ENCODE peak calls at places on chromosomes 12 and 14, in seven cellular contexts. P, A, B, G, N, V and I are unnamed samples.
A peak's percentile ranks its signal among the peaks of the same experiment; 100 is the strongest.

GRCh38 chr12:94671917-94672316 is 21.6 kb upstream of the TMCC3 start:
- DNase-seq in P (no peak), A (no peak), B (no peak), G (no peak), N (no peak), V (no peak), I (no peak)

GRCh38 chr14:105159344-105159743 is 9.2 kb downstream of the JAG2 start:
- DNase-seq in P (no peak), A (no peak), B (no peak), G (no peak), N (no peak), V (no peak), I (no peak)

GRCh38 chr12:20601668-20602280 is 93.4 kb upstream of the SLCO1C1 start:
- DNase-seq in P (no peak), A (peak; percentile 73), B (no peak), G (peak; percentile 53), N (no peak), V (no peak), I (peak; percentile 47)

GRCh38 chr12:130911193-130911592 is 39.3 kb downstream of the RAN start:
- DNase-seq in P (no peak), A (no peak), B (no peak), G (no peak), N (no peak), V (no peak), I (no peak)

GRCh38 chr12:105382771-105383632 is 52.5 kb downstream of the C12orf75 start:
- DNase-seq in P (peak; percentile 45), A (peak; percentile 73), B (no peak), G (peak; percentile 73), N (peak; percentile 35), V (peak; percentile 27), I (peak; percentile 67)

GRCh38 chr12:104519190-104519857 is 62.6 kb downstream of the CHST11 start:
- DNase-seq in P (no peak), A (no peak), B (no peak), G (no peak), N (no peak), V (no peak), I (no peak)

GRCh38 chr14:50363734-50364113 is 33.0 kb downstream of the CDKL1 start:
- DNase-seq in P (no peak), A (peak; percentile 18), B (no peak), G (peak; percentile 12), N (no peak), V (no peak), I (no peak)

GRCh38 chr12:24630446-24630845 is 318.5 kb downstream of the BCAT1 start:
- DNase-seq in P (no peak), A (no peak), B (no peak), G (no peak), N (no peak), V (peak; percentile 16), I (peak; percentile 66)

GRCh38 chr12:124147030-124147429 is 147.9 kb upstream of the RFLNA start:
- DNase-seq in P (no peak), A (no peak), B (no peak), G (no peak), N (no peak), V (no peak), I (no peak)

GRCh38 chr12:43238281-43238680 is 313.7 kb downstream of the ADAMTS20 start:
- DNase-seq in P (no peak), A (no peak), B (no peak), G (no peak), N (no peak), V (no peak), I (no peak)

GRCh38 chr14:90194706-90195105 is 61.6 kb upstream of the PSMC1 start:
- DNase-seq in P (no peak), A (no peak), B (no peak), G (no peak), N (no peak), V (no peak), I (peak; percentile 78)

GRCh38 chr12:66119229-66119869 is 11.2 kb downstream of the LLPH start:
- DNase-seq in P (no peak), A (peak; percentile 29), B (no peak), G (no peak), N (no peak), V (no peak), I (no peak)

GRCh38 chr12:1575287-1575798 is 19.0 kb downstream of the FBXL14 start:
- DNase-seq in P (no peak), A (no peak), B (no peak), G (peak; percentile 18), N (no peak), V (no peak), I (peak; percentile 31)

GRCh38 chr12:68559984-68560822 is 50.5 kb upstream of the RAP1B start:
- DNase-seq in P (no peak), A (peak; percentile 20), B (no peak), G (peak; percentile 73), N (peak; percentile 53), V (peak; percentile 50), I (peak; percentile 63)

GRCh38 chr14:100192250-100192671 is 32.8 kb upstream of the DEGS2 start:
- DNase-seq in P (no peak), A (no peak), B (no peak), G (no peak), N (no peak), V (no peak), I (no peak)

GRCh38 chr12:52552055-52552454 is 890 bp downstream of the KRT71 start:
- DNase-seq in P (no peak), A (no peak), B (no peak), G (no peak), N (no peak), V (no peak), I (no peak)

GRCh38 chr12:128286970-128287369 is 20.0 kb downstream of the TMEM132C start:
- DNase-seq in P (no peak), A (no peak), B (no peak), G (no peak), N (no peak), V (no peak), I (no peak)

GRCh38 chr14:96135285-96135684 is 69.4 kb upstream of the BDKRB2 start:
- DNase-seq in P (no peak), A (no peak), B (no peak), G (peak; percentile 53), N (no peak), V (no peak), I (no peak)

GRCh38 chr12:115451785-115452736 is 768.1 kb upstream of the TBX3 start:
- DNase-seq in P (peak; percentile 60), A (peak; percentile 10), B (no peak), G (peak; percentile 33), N (peak; percentile 77), V (no peak), I (peak; percentile 92)

GRCh38 chr12:119176267-119177055 is 2.3 kb upstream of the HSPB8 start:
- DNase-seq in P (no peak), A (peak; percentile 95), B (no peak), G (peak; percentile 95), N (peak; percentile 64), V (peak; percentile 93), I (peak; percentile 91)

GRCh38 chr12:120015313-120015712 is 26.3 kb downstream of the BICDL1 start:
- DNase-seq in P (no peak), A (no peak), B (no peak), G (no peak), N (no peak), V (no peak), I (no peak)

GRCh38 chr12:96108321-96108720 is 72.9 kb upstream of the LTA4H start:
- DNase-seq in P (no peak), A (no peak), B (no peak), G (no peak), N (peak; percentile 47), V (no peak), I (peak; percentile 65)

GRCh38 chr12:122471324-122472226 is 29.2 kb downstream of the ZCCHC8 start:
- DNase-seq in P (peak; percentile 30), A (peak; percentile 84), B (no peak), G (peak; percentile 82), N (no peak), V (peak; percentile 35), I (peak; percentile 64)

GRCh38 chr12:12983420-12984035 is 16.5 kb downstream of the HEBP1 start:
- DNase-seq in P (no peak), A (peak; percentile 69), B (no peak), G (peak; percentile 73), N (no peak), V (peak; percentile 43), I (peak; percentile 49)

GRCh38 chr14:69848156-69848555 is 31.1 kb upstream of the SMOC1 start:
- DNase-seq in P (no peak), A (no peak), B (no peak), G (no peak), N (no peak), V (no peak), I (no peak)

GRCh38 chr12:28024231-28024995 is 51.9 kb upstream of the PTHLH start:
- DNase-seq in P (no peak), A (peak; percentile 92), B (no peak), G (peak; percentile 86), N (no peak), V (peak; percentile 71), I (no peak)

GRCh38 chr12:100706029-100706428 is 88.5 kb upstream of the ANO4 start:
- DNase-seq in P (no peak), A (peak; percentile 92), B (no peak), G (peak; percentile 93), N (no peak), V (peak; percentile 85), I (no peak)

DNA sequence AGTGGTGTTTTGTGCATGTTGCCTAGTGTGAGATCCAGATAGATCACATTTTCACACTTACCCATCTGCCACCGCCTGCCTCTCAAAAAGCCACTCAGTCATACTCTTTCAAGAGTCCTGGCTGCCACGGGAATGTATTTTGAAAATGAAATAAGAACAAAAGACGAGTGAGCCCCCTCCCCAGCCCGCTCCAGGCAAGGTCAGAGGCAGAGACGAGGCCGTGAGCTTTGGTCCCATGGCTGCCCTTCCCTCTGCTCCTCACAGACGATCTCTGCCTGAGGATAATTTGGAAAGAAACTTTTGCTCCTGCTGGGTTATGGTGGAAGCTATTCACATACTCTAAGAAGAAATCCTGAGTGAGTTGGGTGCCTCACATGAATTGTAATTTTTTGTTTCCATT is 924.3 kb downstream of the BCL11B start:
- DNase-seq in P (no peak), A (no peak), B (no peak), G (no peak), N (no peak), V (no peak), I (no peak)
- H3K18ac ChIP-seq in P (no peak overlapping the region), A (no peak overlapping the region), B (no peak overlapping the region), G (no peak overlapping the region), N (no peak overlapping the region), V (no peak overlapping the region), I (no peak overlapping the region)

DNA sequence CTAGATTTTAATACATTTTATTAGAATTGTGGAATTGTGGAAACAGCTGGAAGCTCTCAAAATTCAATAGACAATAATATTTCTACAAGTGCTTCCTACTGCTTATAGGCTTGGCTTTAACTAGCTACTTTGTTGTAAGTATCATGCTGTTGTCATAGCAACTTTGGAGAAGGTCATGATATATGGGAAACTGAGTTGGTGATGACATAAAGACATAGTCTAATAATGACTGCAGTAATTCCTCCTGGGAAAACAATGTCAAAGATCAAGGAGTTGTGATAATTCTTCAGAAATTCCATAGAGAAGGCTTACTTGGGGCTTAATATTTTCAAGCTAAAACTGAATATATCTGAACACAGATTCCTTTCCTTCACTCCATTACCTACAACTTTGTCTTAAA is 266.5 kb downstream of the KIF21A start:
- DNase-seq in P (no peak), A (no peak), B (no peak), G (peak; percentile 76), N (no peak), V (no peak), I (no peak)
- H3K79me1 ChIP-seq in P (no peaks in the 10 kb centered on the region), A (no peaks in the 10 kb centered on the region), B (no peaks in the 10 kb centered on the region), G (no peaks in the 10 kb centered on the region), N (no peaks in the 10 kb centered on the region), V (no peaks in the 10 kb centered on the region), I (no peaks in the 10 kb centered on the region)

GRCh38 chr12:51208016-51208660 is 9.7 kb downstream of the POU6F1 start:
- DNase-seq in P (no peak), A (no peak), B (no peak), G (no peak), N (no peak), V (no peak), I (no peak)
- H3K18ac ChIP-seq in P (no peak overlapping the region), A (no peak overlapping the region), B (no peak overlapping the region), G (no peak overlapping the region), N (no peak overlapping the region), V (no peak overlapping the region), I (no peak overlapping the region)

GRCh38 chr12:113820310-113820709 is 145.8 kb downstream of the RBM19 start:
- DNase-seq in P (no peak), A (no peak), B (no peak), G (no peak), N (no peak), V (no peak), I (no peak)
- H3K79me1 ChIP-seq in P (no peaks in the 10 kb centered on the region), A (no peaks in the 10 kb centered on the region), B (no peaks in the 10 kb centered on the region), G (no peaks in the 10 kb centered on the region), N (no peaks in the 10 kb centered on the region), V (no peaks in the 10 kb centered on the region), I (no peaks in the 10 kb centered on the region)